ENCODE peak calls at places on chromosome 6, in eight cellular contexts. K is esophagus squamous epithelium, A is psoas muscle, C is A549, Q is sigmoid colon, G is colonic mucosa, T is cardiac muscle cell, F is ascending aorta. D is an unnamed sample.
A peak's percentile ranks its signal among the peaks of the same experiment; 100 is the strongest.

GRCh38 chr6:33313709-33314514 is at the start of gene TAPBP:
- DNase-seq in A (peak; percentile 55), T (peak; percentile 56), F (no peak), G (peak; percentile 76), K (no peak), C (peak; percentile 32), Q (peak; percentile 83), D (peak; percentile 76)

GRCh38 chr6:85354761-85355618 is 94.9 kb upstream of the NT5E start:
- DNase-seq in C (peak; percentile 33), G (peak; percentile 84), K (no peak), Q (peak; percentile 85), F (peak; percentile 13), T (peak; percentile 73), A (peak; percentile 67), D (peak; percentile 64)

GRCh38 chr6:73011945-73012344 is 213.4 kb downstream of the KHDC1L start:
- DNase-seq in F (no peak), A (no peak), G (no peak), T (no peak), Q (no peak), K (no peak), C (no peak), D (no peak)

GRCh38 chr6:149615805-149616204 is 32.7 kb downstream of the KATNA1 start:
- DNase-seq in T (peak; percentile 75), A (no peak), F (no peak), K (no peak), G (no peak), Q (no peak), C (no peak), D (no peak)

GRCh38 chr6:144581807-144582537 is 296.8 kb downstream of the UTRN start:
- DNase-seq in G (peak; percentile 32), A (no peak), C (peak; percentile 5), T (peak; percentile 49), F (no peak), Q (no peak), K (no peak), D (no peak)

GRCh38 chr6:161128680-161129196 is 137.2 kb downstream of the MAP3K4 start:
- DNase-seq in A (no peak), C (no peak), Q (no peak), F (no peak), K (no peak), T (no peak), G (no peak), D (no peak)

GRCh38 chr6:137033828-137034227 is 10.9 kb downstream of the IL20RA start:
- DNase-seq in G (no peak), Q (no peak), F (no peak), A (no peak), K (no peak), T (no peak), C (no peak), D (peak; percentile 67)

GRCh38 chr6:34240329-34241248 is 3.9 kb downstream of the HMGA1 start:
- DNase-seq in T (no peak), Q (peak; percentile 56), K (no peak), C (no peak), F (no peak), A (no peak), G (peak; percentile 22), D (no peak)

DNA sequence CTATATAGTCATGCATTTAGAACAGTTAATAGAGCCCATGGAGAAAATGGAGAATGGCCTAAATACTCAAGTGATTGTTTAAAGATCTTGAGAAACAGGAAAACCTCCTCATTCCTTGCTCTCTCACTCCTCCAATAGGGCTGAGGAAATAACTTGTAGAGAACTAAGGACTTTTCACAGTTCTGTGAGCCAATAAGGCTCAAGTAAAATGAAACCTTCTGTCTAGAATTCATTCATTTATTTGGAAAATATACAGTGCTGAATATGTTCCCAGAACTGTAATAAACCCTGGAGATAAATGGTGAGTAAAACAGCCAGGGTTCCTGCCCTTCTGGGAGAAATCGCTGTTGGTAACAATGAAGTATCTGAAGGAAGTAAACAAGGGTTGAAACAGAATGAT is 35.3 kb downstream of the ELOVL2 start:
- DNase-seq in Q (no peak), C (no peak), G (no peak), T (no peak), F (no peak), K (no peak), A (no peak), D (no peak)
- TF ChIP-seq CTCF in Q (no peak), C (no peak), G (no peak), T (no peak), F (no peak), K (no peak), A (no peak), D (no peak)

DNA sequence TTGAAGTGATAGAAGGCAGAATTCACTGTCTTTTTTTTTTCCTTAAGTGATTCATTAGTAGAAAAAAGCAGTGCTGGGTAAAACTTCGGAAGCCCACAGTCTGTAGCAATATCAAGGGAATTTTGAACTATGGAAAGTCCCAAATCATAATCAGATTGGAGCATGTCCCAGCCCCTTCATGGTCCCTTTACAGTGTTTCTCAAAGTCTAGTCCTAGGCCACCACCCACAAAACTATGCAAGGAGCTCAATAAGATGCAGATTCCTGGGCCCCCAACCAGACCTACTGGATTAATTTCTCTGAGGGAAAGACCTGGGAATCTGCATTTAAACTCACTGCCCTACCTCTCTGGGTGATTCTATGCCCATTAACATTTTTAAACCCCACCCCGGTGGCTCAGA is 22.5 kb downstream of the NEDD9 start:
- DNase-seq in F (no peak), Q (no peak), T (no peak), C (no peak), G (no peak), K (no peak), A (no peak), D (no peak)
- H3K4me1 ChIP-seq in F (peaks cover 88% of the 10 kb centered on the region), Q (peaks cover 78% of the 10 kb centered on the region), T (peaks cover 52% of the 10 kb centered on the region), C (peaks cover 96% of the 10 kb centered on the region), G (peaks cover 18% of the 10 kb centered on the region), K (peaks cover 57% of the 10 kb centered on the region), A (peaks cover 63% of the 10 kb centered on the region), D (peaks cover 15% of the 10 kb centered on the region)

DNA sequence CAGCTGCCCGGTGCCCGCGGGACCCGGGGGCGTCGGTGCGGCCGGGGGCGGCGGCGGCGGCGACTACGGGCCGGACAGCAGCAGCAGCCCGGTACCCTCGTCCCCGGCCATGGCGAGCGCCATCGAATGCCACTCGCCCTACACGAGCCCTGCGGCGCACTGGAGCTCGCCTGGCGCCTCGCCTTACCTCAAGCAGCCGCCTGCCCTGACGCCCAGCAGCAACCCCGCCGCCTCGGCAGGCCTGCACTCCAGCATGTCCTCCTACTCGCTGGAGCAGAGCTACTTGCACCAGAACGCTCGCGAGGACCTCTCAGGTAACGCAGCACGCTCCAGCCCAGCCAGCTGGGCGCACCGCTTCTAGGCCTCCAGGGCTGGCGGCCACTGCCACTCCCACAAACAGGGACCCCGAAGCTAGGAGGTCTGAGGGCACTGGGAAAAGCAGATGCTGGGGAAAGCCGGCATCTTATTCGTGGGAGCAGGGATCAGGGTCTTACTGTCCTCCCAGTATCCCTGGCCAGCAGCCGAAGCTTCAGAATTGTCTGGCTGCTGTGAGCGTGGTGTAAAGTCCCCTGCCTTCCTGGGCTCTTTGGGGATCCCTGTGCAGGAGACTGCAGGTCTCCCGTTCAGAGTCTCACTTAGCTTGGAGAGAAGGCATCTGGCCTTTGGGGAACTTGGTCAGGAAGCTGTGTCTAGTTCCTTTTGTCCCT is 1.6 kb downstream of the FOXF2 start:
- DNase-seq in G (no peak), Q (no peak), T (no peak), F (no peak), A (no peak), K (no peak), C (no peak), D (no peak)
- H3K4me3 ChIP-seq in G (peak overlapping the region; percentile 31), Q (peak overlapping the region; percentile 68), T (peak overlapping the region; percentile 47), F (peak overlapping the region; percentile 68), A (peak overlapping the region; percentile 60), K (peak overlapping the region; percentile 48), C (peak overlapping the region; percentile 85), D (no peak overlapping the region)

GRCh38 chr6:129621252-129621651 is 88.7 kb downstream of the ARHGAP18 start:
- DNase-seq in G (no peak), C (no peak), F (no peak), K (no peak), Q (no peak), T (no peak), A (no peak), D (peak; percentile 39)
- TF ChIP-seq CTCF in G (peak; percentile 33), C (no peak), F (no peak), K (peak; percentile 19), Q (no peak), T (peak; percentile 37), A (peak; percentile 69), D (no peak)

GRCh38 chr6:110214338-110214737 is 34.1 kb downstream of the CDC40 start:
- DNase-seq in G (no peak), Q (no peak), T (no peak), K (no peak), C (no peak), A (no peak), F (no peak), D (no peak)
- H3K4me1 ChIP-seq in G (no peaks in the 10 kb centered on the region), Q (no peaks in the 10 kb centered on the region), T (no peaks in the 10 kb centered on the region), K (no peaks in the 10 kb centered on the region), C (no peaks in the 10 kb centered on the region), A (no peaks in the 10 kb centered on the region), F (no peaks in the 10 kb centered on the region), D (no peaks in the 10 kb centered on the region)

D was measured in CD8-positive, alpha-beta T cell.